ENCODE peak calls at places on chromosomes 16 and 17, in six cellular contexts. One of them, this sample, is unnamed.

GRCh38 chr17:35082073-35082657 is 18.7 kb upstream of the RFFL start:
- DNase-seq in GM12878: no peak
- DNase-seq in HCT116: peak
- DNase-seq in K562: no peak
- DNase-seq in WTC11: no peak
- DNase-seq in H1: no peak
- DNase-seq in this sample: peak

GRCh38 chr17:82490512-82491195 is 28.9 kb upstream of the FOXK2 start:
- DNase-seq in GM12878: no peak
- DNase-seq in HCT116: no peak
- DNase-seq in K562: no peak
- DNase-seq in WTC11: no peak
- DNase-seq in H1: no peak
- DNase-seq in this sample: no peak

GRCh38 chr16:84454611-84455010 is 49.8 kb downstream of the MEAK7 start:
- DNase-seq in GM12878: no peak
- DNase-seq in HCT116: no peak
- DNase-seq in K562: no peak
- DNase-seq in WTC11: no peak
- DNase-seq in H1: no peak
- DNase-seq in this sample: no peak

GRCh38 chr17:62787358-62787757 is 20.8 kb downstream of the MARCHF10 start:
- DNase-seq in GM12878: no peak
- DNase-seq in HCT116: no peak
- DNase-seq in K562: no peak
- DNase-seq in WTC11: no peak
- DNase-seq in H1: no peak
- DNase-seq in this sample: no peak

GRCh38 chr17:10797848-10798328 is 6.0 kb downstream of the TMEM238L start:
- DNase-seq in GM12878: no peak
- DNase-seq in HCT116: no peak
- DNase-seq in K562: no peak
- DNase-seq in WTC11: no peak
- DNase-seq in H1: no peak
- DNase-seq in this sample: no peak

GRCh38 chr16:31868701-31869167 is 4.9 kb upstream of the ZNF267 start:
- DNase-seq in GM12878: no peak
- DNase-seq in HCT116: peak
- DNase-seq in K562: peak
- DNase-seq in WTC11: peak
- DNase-seq in H1: no peak
- DNase-seq in this sample: peak

GRCh38 chr17:42655528-42655927 is 3.6 kb upstream of the TUBG2 start:
- DNase-seq in GM12878: no peak
- DNase-seq in HCT116: no peak
- DNase-seq in K562: no peak
- DNase-seq in WTC11: no peak
- DNase-seq in H1: no peak
- DNase-seq in this sample: no peak

GRCh38 chr16:18804540-18804939 is 3.2 kb upstream of the ARL6IP1 start:
- DNase-seq in GM12878: no peak
- DNase-seq in HCT116: no peak
- DNase-seq in K562: peak
- DNase-seq in WTC11: no peak
- DNase-seq in H1: no peak
- DNase-seq in this sample: no peak

GRCh38 chr16:75263963-75264445 is 12.6 kb upstream of the BCAR1 start:
- DNase-seq in GM12878: no peak
- DNase-seq in HCT116: no peak
- DNase-seq in K562: no peak
- DNase-seq in WTC11: no peak
- DNase-seq in H1: no peak
- DNase-seq in this sample: no peak

GRCh38 chr16:85157813-85158701 is 45.8 kb upstream of the CIBAR2 start:
- DNase-seq in GM12878: peak
- DNase-seq in HCT116: no peak
- DNase-seq in K562: no peak
- DNase-seq in WTC11: peak
- DNase-seq in H1: peak
- DNase-seq in this sample: peak

GRCh38 chr16:30184430-30185140 is 1.2 kb downstream of the CORO1A start:
- DNase-seq in GM12878: peak
- DNase-seq in HCT116: no peak
- DNase-seq in K562: no peak
- DNase-seq in WTC11: no peak
- DNase-seq in H1: no peak
- DNase-seq in this sample: no peak

GRCh38 chr17:30449480-30449879 is 27.7 kb upstream of the GOSR1 start:
- DNase-seq in GM12878: no peak
- DNase-seq in HCT116: no peak
- DNase-seq in K562: no peak
- DNase-seq in WTC11: no peak
- DNase-seq in H1: no peak
- DNase-seq in this sample: no peak

GRCh38 chr16:69089091-69089912 is 16.2 kb upstream of the HAS3 start:
- DNase-seq in GM12878: peak
- DNase-seq in HCT116: no peak
- DNase-seq in K562: peak
- DNase-seq in WTC11: peak
- DNase-seq in H1: no peak
- DNase-seq in this sample: peak

GRCh38 chr16:35596467-35596866 is 2137.1 kb downstream of the TP53TG3F start:
- DNase-seq in GM12878: no peak
- DNase-seq in HCT116: no peak
- DNase-seq in K562: no peak
- DNase-seq in WTC11: no peak
- DNase-seq in H1: no peak
- DNase-seq in this sample: no peak

GRCh38 chr16:75599452-75600277 is 23.4 kb downstream of the ADAT1 start:
- DNase-seq in GM12878: no peak
- DNase-seq in HCT116: no peak
- DNase-seq in K562: no peak
- DNase-seq in WTC11: no peak
- DNase-seq in H1: no peak
- DNase-seq in this sample: no peak

GRCh38 chr17:1231456-1231855 is 38.8 kb upstream of the BHLHA9 start:
- DNase-seq in GM12878: no peak
- DNase-seq in HCT116: no peak
- DNase-seq in K562: no peak
- DNase-seq in WTC11: no peak
- DNase-seq in H1: no peak
- DNase-seq in this sample: no peak

GRCh38 chr16:69494993-69495392 is 70.6 kb downstream of the CYB5B start:
- DNase-seq in GM12878: no peak
- DNase-seq in HCT116: peak
- DNase-seq in K562: peak
- DNase-seq in WTC11: peak
- DNase-seq in H1: peak
- DNase-seq in this sample: peak

GRCh38 chr17:31733326-31733725 is 125.7 kb downstream of the COPRS start:
- DNase-seq in GM12878: no peak
- DNase-seq in HCT116: no peak
- DNase-seq in K562: no peak
- DNase-seq in WTC11: peak
- DNase-seq in H1: no peak
- DNase-seq in this sample: no peak

GRCh38 chr16:66695474-66695934 is 1.0 kb downstream of the CMTM4 start:
- DNase-seq in GM12878: no peak
- DNase-seq in HCT116: no peak
- DNase-seq in K562: no peak
- DNase-seq in WTC11: no peak
- DNase-seq in H1: no peak
- DNase-seq in this sample: no peak

GRCh38 chr17:55305321-55306087 is 40.7 kb downstream of the HLF start:
- DNase-seq in GM12878: no peak
- DNase-seq in HCT116: no peak
- DNase-seq in K562: no peak
- DNase-seq in WTC11: no peak
- DNase-seq in H1: no peak
- DNase-seq in this sample: no peak

GRCh38 chr17:82696259-82696658 is 2.2 kb downstream of the RAB40B start:
- DNase-seq in GM12878: no peak
- DNase-seq in HCT116: no peak
- DNase-seq in K562: no peak
- DNase-seq in WTC11: no peak
- DNase-seq in H1: no peak
- DNase-seq in this sample: no peak

GRCh38 chr16:3503513-3503912 is 2.7 kb downstream of the CLUAP1 start:
- DNase-seq in GM12878: no peak
- DNase-seq in HCT116: no peak
- DNase-seq in K562: no peak
- DNase-seq in WTC11: no peak
- DNase-seq in H1: no peak
- DNase-seq in this sample: no peak

GRCh38 chr17:66964930-66965800 is 658 bp downstream of the CACNG4 start:
- DNase-seq in GM12878: no peak
- DNase-seq in HCT116: no peak
- DNase-seq in K562: no peak
- DNase-seq in WTC11: peak
- DNase-seq in H1: no peak
- DNase-seq in this sample: no peak

GRCh38 chr16:54245788-54246453 is 40.7 kb downstream of the IRX3 start:
- DNase-seq in GM12878: no peak
- DNase-seq in HCT116: no peak
- DNase-seq in K562: no peak
- DNase-seq in WTC11: no peak
- DNase-seq in H1: no peak
- DNase-seq in this sample: no peak

GRCh38 chr16:20952144-20952797 is 51.7 kb downstream of the LYRM1 start:
- DNase-seq in GM12878: no peak
- DNase-seq in HCT116: peak
- DNase-seq in K562: no peak
- DNase-seq in WTC11: no peak
- DNase-seq in H1: no peak
- DNase-seq in this sample: no peak

GRCh38 chr17:55421179-55421934 is at the start of gene MMD:
- DNase-seq in GM12878: no peak
- DNase-seq in HCT116: no peak
- DNase-seq in K562: peak
- DNase-seq in WTC11: peak
- DNase-seq in H1: no peak
- DNase-seq in this sample: no peak

GRCh38 chr17:63096426-63096825 is 130.4 kb downstream of the TANC2 start:
- DNase-seq in GM12878: no peak
- DNase-seq in HCT116: no peak
- DNase-seq in K562: no peak
- DNase-seq in WTC11: no peak
- DNase-seq in H1: no peak
- DNase-seq in this sample: no peak

DNA sequence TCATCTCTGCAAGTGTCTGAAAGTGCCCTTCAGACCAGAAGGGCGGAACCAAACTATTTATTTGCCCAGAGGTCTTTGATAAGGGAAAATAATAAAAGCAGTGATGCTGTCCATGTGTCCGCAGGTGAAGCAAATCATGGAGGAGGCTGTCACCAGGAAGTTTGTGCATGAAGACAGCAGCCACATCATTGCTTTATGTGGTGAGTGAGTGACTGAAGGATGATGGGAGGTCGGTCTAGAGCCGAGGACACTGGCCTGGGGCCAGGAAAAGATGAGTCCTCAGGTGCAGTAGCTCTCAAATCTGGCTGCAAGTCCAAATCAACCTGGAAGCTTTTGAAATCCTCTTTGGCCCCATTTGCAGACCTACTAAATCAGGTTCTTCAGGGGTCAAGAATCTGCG is 6.1 kb downstream of the SGSM2 start:
- DNase-seq in GM12878: no peak
- DNase-seq in HCT116: no peak
- DNase-seq in K562: no peak
- DNase-seq in WTC11: no peak
- DNase-seq in H1: no peak
- DNase-seq in this sample: no peak
- TF ChIP-seq ATF3 in GM12878: no peak
- TF ChIP-seq ATF3 in HCT116: no peak
- TF ChIP-seq ATF3 in K562: no peak
- TF ChIP-seq ATF3 in WTC11: no peak
- TF ChIP-seq ATF3 in H1: no peak
- TF ChIP-seq ATF3 in this sample: no peak

GRCh38 chr17:81479672-81480071 is 32.9 kb downstream of the ACTG1 start:
- DNase-seq in GM12878: no peak
- DNase-seq in HCT116: no peak
- DNase-seq in K562: peak
- DNase-seq in WTC11: no peak
- DNase-seq in H1: no peak
- DNase-seq in this sample: no peak

GRCh38 chr17:81480140-81480917 is 32.3 kb downstream of the ACTG1 start:
- DNase-seq in GM12878: no peak
- DNase-seq in HCT116: no peak
- DNase-seq in K562: peak
- DNase-seq in WTC11: no peak
- DNase-seq in H1: no peak
- DNase-seq in this sample: no peak

GRCh38 chr17:81481815-81482505 is 30.6 kb downstream of the ACTG1 start:
- DNase-seq in GM12878: no peak
- DNase-seq in HCT116: no peak
- DNase-seq in K562: no peak
- DNase-seq in WTC11: no peak
- DNase-seq in H1: no peak
- DNase-seq in this sample: no peak

GRCh38 chr17:81482673-81483072 is 29.9 kb downstream of the ACTG1 start:
- DNase-seq in GM12878: no peak
- DNase-seq in HCT116: no peak
- DNase-seq in K562: no peak
- DNase-seq in WTC11: no peak
- DNase-seq in H1: no peak
- DNase-seq in this sample: no peak

GRCh38 chr17:81481011-81481799 is 31.4 kb downstream of the ACTG1 start:
- DNase-seq in GM12878: no peak
- DNase-seq in HCT116: no peak
- DNase-seq in K562: peak
- DNase-seq in WTC11: peak
- DNase-seq in H1: no peak
- DNase-seq in this sample: no peak
- TF ChIP-seq ATF3 in GM12878: no peak
- TF ChIP-seq ATF3 in HCT116: no peak
- TF ChIP-seq ATF3 in K562: no peak
- TF ChIP-seq ATF3 in WTC11: no peak
- TF ChIP-seq ATF3 in H1: no peak
- TF ChIP-seq ATF3 in this sample: no peak

GRCh38 chr16:83402160-83402794 is 405.5 kb upstream of the HSBP1 start:
- DNase-seq in GM12878: no peak
- DNase-seq in HCT116: no peak
- DNase-seq in K562: no peak
- DNase-seq in WTC11: peak
- DNase-seq in H1: no peak
- DNase-seq in this sample: no peak
- TF ChIP-seq ATF3 in GM12878: no peak
- TF ChIP-seq ATF3 in HCT116: no peak
- TF ChIP-seq ATF3 in K562: no peak
- TF ChIP-seq ATF3 in WTC11: no peak
- TF ChIP-seq ATF3 in H1: no peak
- TF ChIP-seq ATF3 in this sample: no peak

GRCh38 chr17:17724307-17724921 is 43.2 kb downstream of the RAI1 start:
- DNase-seq in GM12878: no peak
- DNase-seq in HCT116: no peak
- DNase-seq in K562: no peak
- DNase-seq in WTC11: peak
- DNase-seq in H1: no peak
- DNase-seq in this sample: no peak
- TF ChIP-seq ATF3 in GM12878: no peak
- TF ChIP-seq ATF3 in HCT116: no peak
- TF ChIP-seq ATF3 in K562: no peak
- TF ChIP-seq ATF3 in WTC11: no peak
- TF ChIP-seq ATF3 in H1: no peak
- TF ChIP-seq ATF3 in this sample: no peak